ENCODE peak calls at places on chromosomes 11 and 22, in six cellular contexts. W is fibroblast of the aortic adventitia, U is keratinocyte, V is PC-3, C is psoas muscle, H is endothelial cell. Z is an unnamed sample.
A peak's percentile ranks its signal among the peaks of the same experiment; 100 is the strongest.

GRCh38 chr11:46315783-46316563 is 31.3 kb upstream of the DGKZ start:
- DNase-seq in W (no peak), U (no peak), V (no peak), C (no peak), H (no peak), Z (no peak)

GRCh38 chr11:126197277-126197939 is 14.0 kb downstream of the RPUSD4 start:
- DNase-seq in W (no peak), U (no peak), V (no peak), C (peak; percentile 80), H (no peak), Z (no peak)

GRCh38 chr11:117584056-117584830 is 212.8 kb downstream of the DSCAML1 start:
- DNase-seq in W (peak; percentile 39), U (no peak), V (no peak), C (no peak), H (no peak), Z (peak; percentile 10)

GRCh38 chr11:80241766-80242165 is 800.9 kb upstream of the TENM4 start:
- DNase-seq in W (no peak), U (no peak), V (peak; percentile 85), C (no peak), H (no peak), Z (peak; percentile 48)

GRCh38 chr22:48765595-48765994 is 1062.1 kb downstream of the BRD1 start:
- DNase-seq in W (no peak), U (no peak), V (no peak), C (no peak), H (no peak), Z (no peak)

GRCh38 chr22:39428597-39429071 is 28.2 kb upstream of the MGAT3 start:
- DNase-seq in W (no peak), U (no peak), V (no peak), C (no peak), H (no peak), Z (no peak)

GRCh38 chr11:65132988-65133700 is 1.2 kb downstream of the SYVN1 start:
- DNase-seq in W (no peak), U (peak; percentile 48), V (peak; percentile 73), C (no peak), H (peak; percentile 34), Z (peak; percentile 78)

GRCh38 chr11:110777765-110778164 is 65.5 kb upstream of the ARHGAP20 start:
- DNase-seq in W (peak; percentile 66), U (no peak), V (peak; percentile 66), C (no peak), H (no peak), Z (peak; percentile 41)

GRCh38 chr11:59102259-59102765 is 4.7 kb upstream of the FAM111B start:
- DNase-seq in W (peak; percentile 18), U (no peak), V (peak; percentile 68), C (peak; percentile 57), H (peak; percentile 67), Z (peak; percentile 10)

GRCh38 chr22:26374645-26375044 is 54.4 kb upstream of the ASPHD2 start:
- DNase-seq in W (no peak), U (no peak), V (no peak), C (no peak), H (no peak), Z (no peak)

GRCh38 chr22:26372890-26373289 is 56.2 kb upstream of the ASPHD2 start:
- DNase-seq in W (no peak), U (no peak), V (no peak), C (no peak), H (no peak), Z (no peak)

GRCh38 chr22:26380072-26380471 is 49.0 kb upstream of the ASPHD2 start:
- DNase-seq in W (no peak), U (no peak), V (no peak), C (no peak), H (no peak), Z (no peak)

DNA sequence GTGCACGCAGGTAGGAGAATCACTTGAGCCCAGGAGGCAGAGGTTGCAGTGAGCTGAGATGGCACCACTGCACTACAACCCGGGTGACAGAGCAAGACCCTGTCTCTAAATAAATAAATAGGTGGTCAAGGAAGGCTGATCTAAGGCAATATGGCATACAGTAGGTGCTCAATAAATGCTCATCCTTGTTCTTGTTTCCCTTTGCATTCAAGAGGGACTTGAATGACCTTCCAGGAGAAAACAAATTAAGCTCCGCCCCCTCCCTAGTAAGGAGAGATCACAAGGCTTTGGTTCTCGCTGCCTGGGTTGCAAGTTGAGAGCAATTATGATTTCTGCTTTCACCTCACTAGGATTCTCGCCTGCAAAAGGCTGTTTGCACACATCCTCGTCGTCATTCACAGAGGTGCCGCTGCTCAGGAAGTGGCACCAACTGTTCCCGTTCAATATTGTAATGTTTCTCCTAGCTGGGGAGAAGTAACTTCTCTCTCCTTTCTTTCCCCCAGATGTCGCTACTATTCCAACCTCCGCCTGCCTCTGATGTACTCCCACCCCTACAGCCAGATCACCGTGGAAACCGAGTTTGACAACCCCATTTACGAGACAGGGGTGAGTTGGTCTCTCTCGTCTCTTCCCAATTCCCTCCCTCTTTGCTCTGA is 51.8 kb upstream of the ASPHD2 start:
- DNase-seq in W (no peak), U (no peak), V (no peak), C (no peak), H (no peak), Z (no peak)
- TF ChIP-seq CTCF in W (no peak), U (no peak), V (no peak), C (no peak), H (no peak), Z (no peak)

GRCh38 chr22:43166132-43166930 is 15.0 kb downstream of the TSPO start:
- DNase-seq in W (no peak), U (no peak), V (no peak), C (no peak), H (no peak), Z (no peak)
- TF ChIP-seq CTCF in W (no peak), U (no peak), V (no peak), C (no peak), H (no peak), Z (no peak)

DNA sequence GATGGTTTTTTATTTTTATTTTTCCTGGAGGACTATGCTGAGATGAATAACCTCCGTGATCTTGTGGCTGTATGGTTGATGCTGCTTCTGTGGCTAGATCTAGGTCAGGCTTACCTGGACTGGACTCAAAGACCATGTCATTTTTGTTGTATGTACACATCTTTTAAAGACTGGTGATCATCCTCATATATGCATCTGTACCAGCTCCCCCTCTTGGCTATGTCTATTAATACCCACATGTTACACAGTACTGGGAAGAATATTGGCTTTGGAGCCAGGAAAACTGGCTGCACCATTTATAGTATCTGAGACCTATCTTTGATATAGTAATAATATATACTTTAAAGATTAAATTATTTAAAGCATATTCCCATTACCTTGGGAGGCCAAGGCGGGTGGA is 18.4 kb upstream of the PITPNB start:
- DNase-seq in W (no peak), U (no peak), V (peak; percentile 10), C (no peak), H (no peak), Z (no peak)
- TF ChIP-seq CTCF in W (peak; percentile 24), U (peak; percentile 21), V (peak; percentile 28), C (no peak), H (no peak), Z (no peak)

DNA sequence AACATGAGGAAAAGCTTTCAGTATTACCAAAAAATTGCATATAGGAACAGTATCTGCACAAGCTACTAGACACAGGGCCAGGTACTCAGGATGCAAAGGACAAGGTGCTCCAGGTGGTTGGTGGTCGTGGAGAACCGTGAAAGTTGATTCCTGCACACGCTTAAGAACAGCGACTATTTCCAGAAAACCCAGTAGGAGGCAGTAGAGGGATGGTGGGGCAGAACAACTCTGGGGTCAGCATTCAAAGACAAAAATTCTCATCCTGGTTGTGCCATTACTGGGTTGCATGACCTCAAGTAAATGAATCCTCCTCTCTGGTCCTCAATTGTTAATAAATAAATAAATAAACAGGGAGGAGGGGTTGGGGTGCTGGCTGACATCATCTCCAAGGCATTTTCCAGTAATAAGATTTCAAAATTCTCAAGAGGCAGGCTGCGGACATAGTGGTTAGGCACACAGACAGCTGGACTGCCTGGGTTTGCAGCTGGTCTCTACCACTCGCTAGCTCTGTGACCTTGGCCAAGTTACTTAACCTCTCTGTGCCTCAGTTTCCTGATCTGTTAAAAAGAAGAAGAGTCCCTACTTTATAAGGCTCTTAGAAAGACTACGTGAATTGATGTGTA is 89.6 kb downstream of the ISX start:
- DNase-seq in W (no peak), U (no peak), V (no peak), C (no peak), H (no peak), Z (no peak)
- TF ChIP-seq CTCF in W (no peak), U (no peak), V (no peak), C (no peak), H (peak; percentile 16), Z (no peak)

GRCh38 chr11:61718613-61719302 is 33.7 kb upstream of the MYRF start:
- DNase-seq in W (peak; percentile 55), U (no peak), V (no peak), C (no peak), H (peak; percentile 60), Z (no peak)
- TF ChIP-seq CTCF in W (no peak), U (no peak), V (no peak), C (no peak), H (no peak), Z (no peak)

GRCh38 chr22:35301370-35301874 is 1.7 kb downstream of the TOM1 start:
- DNase-seq in W (peak; percentile 94), U (peak; percentile 42), V (peak; percentile 79), C (peak; percentile 64), H (no peak), Z (peak; percentile 69)

GRCh38 chr22:35303029-35303624 is 3.4 kb downstream of the TOM1 start:
- DNase-seq in W (no peak), U (no peak), V (no peak), C (no peak), H (no peak), Z (no peak)

GRCh38 chr22:35299717-35300497 is at the start of gene TOM1:
- DNase-seq in W (peak; percentile 100), U (peak; percentile 90), V (peak; percentile 96), C (peak; percentile 99), H (peak; percentile 98), Z (peak; percentile 97)

DNA sequence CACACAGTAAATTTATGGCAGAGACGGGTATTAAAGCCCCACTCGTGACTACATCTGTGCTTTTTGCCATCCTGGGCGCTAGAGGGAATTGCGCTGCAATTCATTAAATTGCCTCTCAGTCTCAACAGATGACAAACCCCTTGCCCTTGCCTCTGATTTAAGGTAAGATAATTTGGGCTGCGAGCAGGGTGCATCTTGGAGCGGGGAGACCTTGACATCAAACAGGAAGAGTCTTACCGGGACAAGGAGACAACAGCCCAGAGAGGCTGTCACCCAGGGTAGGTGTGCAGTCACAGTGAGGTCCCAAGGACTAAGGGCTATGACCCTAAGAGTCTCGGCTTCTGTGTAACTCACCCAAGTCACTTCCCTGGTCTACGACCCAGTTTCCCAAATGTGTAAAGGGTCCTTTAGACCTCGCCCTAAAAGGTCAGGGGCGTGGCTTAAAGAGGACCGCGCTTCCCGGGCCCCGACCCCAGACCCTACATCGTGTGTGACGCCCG is 427 bp upstream of the TOM1 start:
- DNase-seq in W (peak; percentile 28), U (no peak), V (no peak), C (no peak), H (no peak), Z (peak; percentile 5)
- TF ChIP-seq CTCF in W (no peak), U (no peak), V (no peak), C (no peak), H (no peak), Z (no peak)